ENCODE peak calls at places on chromosomes 1 and 21, in eight cellular contexts. V is type B pancreatic cell; E is GM12865; I is ascending aorta; P is brain microvascular endothelial cell; N is PC-9; J is activated CD8-positive, alpha-beta T cell treated with anti-CD3 and anti-CD28 coated beads for 36 hours; C is GM10248. B is an unnamed sample.

GRCh38 chr1:165006843-165007242 is 349.7 kb downstream of the LMX1A start:
- DNase-seq in V (no peak), E (no peak), I (no peak), P (no peak), N (no peak), J (no peak), C (no peak), B (no peak)

GRCh38 chr1:171590022-171590421 is 32.0 kb upstream of the MYOCOS start:
- DNase-seq in V (no peak), E (no peak), I (no peak), P (peak; percentile 12), N (no peak), J (no peak), C (no peak), B (no peak)

GRCh38 chr1:145997156-145998023 is 1.0 kb upstream of the TXNIP start:
- DNase-seq in V (no peak), E (peak; percentile 50), I (no peak), P (no peak), N (no peak), J (peak; percentile 75), C (peak; percentile 48), B (peak; percentile 40)

GRCh38 chr1:111399792-111400610 is 27.5 kb downstream of the OVGP1 start:
- DNase-seq in V (no peak), E (peak; percentile 49), I (no peak), P (peak; percentile 42), N (peak; percentile 46), J (peak; percentile 60), C (peak; percentile 41), B (peak; percentile 45)

GRCh38 chr1:153553691-153554608 is 4.9 kb upstream of the S100A3 start:
- DNase-seq in V (no peak), E (no peak), I (no peak), P (no peak), N (no peak), J (no peak), C (no peak), B (no peak)

GRCh38 chr1:154466879-154467767 is 34.9 kb upstream of the TDRD10 start:
- DNase-seq in V (no peak), E (peak; percentile 42), I (no peak), P (no peak), N (no peak), J (no peak), C (peak; percentile 48), B (peak; percentile 44)

GRCh38 chr1:46196609-46197008 is 1.6 kb downstream of the POMGNT1 start:
- DNase-seq in V (no peak), E (no peak), I (no peak), P (no peak), N (no peak), J (no peak), C (no peak), B (no peak)

GRCh38 chr1:161085165-161085564 is 4.2 kb downstream of the NECTIN4 start:
- DNase-seq in V (no peak), E (no peak), I (no peak), P (peak; percentile 40), N (no peak), J (no peak), C (no peak), B (no peak)

GRCh38 chr1:203593723-203594122 is 32.9 kb upstream of the ATP2B4 start:
- DNase-seq in V (no peak), E (peak; percentile 59), I (no peak), P (no peak), N (no peak), J (peak; percentile 68), C (no peak), B (peak; percentile 25)

GRCh38 chr1:150168960-150169565 is 19.3 kb downstream of the PLEKHO1 start:
- DNase-seq in V (no peak), E (peak; percentile 81), I (no peak), P (peak; percentile 60), N (no peak), J (peak; percentile 82), C (peak; percentile 77), B (peak; percentile 70)

GRCh38 chr1:182622795-182623528 is 18.8 kb upstream of the RGS16 start:
- DNase-seq in V (no peak), E (peak; percentile 85), I (no peak), P (no peak), N (no peak), J (no peak), C (no peak), B (no peak)

GRCh38 chr1:39409055-39409816 is 82.2 kb upstream of the BMP8A start:
- DNase-seq in V (peak; percentile 73), E (no peak), I (no peak), P (peak; percentile 50), N (no peak), J (peak; percentile 37), C (no peak), B (no peak)

GRCh38 chr1:117826119-117826518 is 103.3 kb downstream of the GDAP2 start:
- DNase-seq in V (no peak), E (no peak), I (no peak), P (no peak), N (no peak), J (no peak), C (no peak), B (no peak)

GRCh38 chr1:228308628-228309547 is 97.7 kb downstream of the TRIM11 start:
- DNase-seq in V (peak; percentile 60), E (no peak), I (no peak), P (no peak), N (no peak), J (no peak), C (no peak), B (no peak)

GRCh38 chr1:2783435-2784397 is 17.8 kb downstream of the TTC34 start:
- DNase-seq in V (no peak), E (no peak), I (no peak), P (no peak), N (no peak), J (no peak), C (no peak), B (no peak)

GRCh38 chr1:166999090-166999489 is 10.0 kb downstream of the MAEL start:
- DNase-seq in V (no peak), E (peak; percentile 10), I (no peak), P (peak; percentile 58), N (no peak), J (no peak), C (no peak), B (no peak)

GRCh38 chr1:85911742-85912141 is 203.5 kb upstream of the ZNHIT6 start:
- DNase-seq in V (no peak), E (peak; percentile 17), I (no peak), P (peak; percentile 6), N (no peak), J (no peak), C (no peak), B (no peak)

GRCh38 chr1:93685918-93686317 is 4.3 kb upstream of the BCAR3 start:
- DNase-seq in V (no peak), E (no peak), I (no peak), P (no peak), N (no peak), J (no peak), C (no peak), B (no peak)

GRCh38 chr1:26580116-26580515 is 50.6 kb downstream of the RPS6KA1 start:
- DNase-seq in V (no peak), E (no peak), I (no peak), P (no peak), N (no peak), J (peak; percentile 72), C (no peak), B (no peak)

GRCh38 chr1:63713627-63714481 is 60.0 kb upstream of the ROR1 start:
- DNase-seq in V (no peak), E (peak; percentile 10), I (no peak), P (peak; percentile 90), N (peak; percentile 43), J (no peak), C (no peak), B (no peak)

GRCh38 chr1:181793826-181794225 is 267.7 kb downstream of the ZNF648 start:
- DNase-seq in V (no peak), E (no peak), I (no peak), P (no peak), N (no peak), J (no peak), C (no peak), B (no peak)

GRCh38 chr21:31556662-31557061 is 102.8 kb upstream of the SOD1 start:
- DNase-seq in V (no peak), E (no peak), I (no peak), P (no peak), N (no peak), J (no peak), C (no peak), B (no peak)

GRCh38 chr1:32948905-32949304 is 15.7 kb downstream of the RNF19B start:
- DNase-seq in V (no peak), E (no peak), I (no peak), P (no peak), N (no peak), J (no peak), C (no peak), B (no peak)
- TF ChIP-seq CTCF in V (no peak), E (no peak), I (no peak), P (no peak), N (no peak), J (no peak), C (no peak), B (no peak)

GRCh38 chr1:6080469-6080868 is 34.8 kb downstream of the KCNAB2 start:
- DNase-seq in V (no peak), E (no peak), I (no peak), P (no peak), N (no peak), J (no peak), C (no peak), B (no peak)
- TF ChIP-seq CTCF in V (no peak), E (no peak), I (no peak), P (peak; percentile 34), N (peak; percentile 34), J (no peak), C (no peak), B (no peak)

GRCh38 chr21:36542312-36543101 is 62.6 kb upstream of the CLDN14 start:
- DNase-seq in V (no peak), E (peak; percentile 94), I (no peak), P (no peak), N (no peak), J (peak; percentile 5), C (peak; percentile 81), B (peak; percentile 75)
- TF ChIP-seq CTCF in V (peak; percentile 16), E (peak; percentile 62), I (no peak), P (no peak), N (no peak), J (no peak), C (peak; percentile 59), B (peak; percentile 38)

DNA sequence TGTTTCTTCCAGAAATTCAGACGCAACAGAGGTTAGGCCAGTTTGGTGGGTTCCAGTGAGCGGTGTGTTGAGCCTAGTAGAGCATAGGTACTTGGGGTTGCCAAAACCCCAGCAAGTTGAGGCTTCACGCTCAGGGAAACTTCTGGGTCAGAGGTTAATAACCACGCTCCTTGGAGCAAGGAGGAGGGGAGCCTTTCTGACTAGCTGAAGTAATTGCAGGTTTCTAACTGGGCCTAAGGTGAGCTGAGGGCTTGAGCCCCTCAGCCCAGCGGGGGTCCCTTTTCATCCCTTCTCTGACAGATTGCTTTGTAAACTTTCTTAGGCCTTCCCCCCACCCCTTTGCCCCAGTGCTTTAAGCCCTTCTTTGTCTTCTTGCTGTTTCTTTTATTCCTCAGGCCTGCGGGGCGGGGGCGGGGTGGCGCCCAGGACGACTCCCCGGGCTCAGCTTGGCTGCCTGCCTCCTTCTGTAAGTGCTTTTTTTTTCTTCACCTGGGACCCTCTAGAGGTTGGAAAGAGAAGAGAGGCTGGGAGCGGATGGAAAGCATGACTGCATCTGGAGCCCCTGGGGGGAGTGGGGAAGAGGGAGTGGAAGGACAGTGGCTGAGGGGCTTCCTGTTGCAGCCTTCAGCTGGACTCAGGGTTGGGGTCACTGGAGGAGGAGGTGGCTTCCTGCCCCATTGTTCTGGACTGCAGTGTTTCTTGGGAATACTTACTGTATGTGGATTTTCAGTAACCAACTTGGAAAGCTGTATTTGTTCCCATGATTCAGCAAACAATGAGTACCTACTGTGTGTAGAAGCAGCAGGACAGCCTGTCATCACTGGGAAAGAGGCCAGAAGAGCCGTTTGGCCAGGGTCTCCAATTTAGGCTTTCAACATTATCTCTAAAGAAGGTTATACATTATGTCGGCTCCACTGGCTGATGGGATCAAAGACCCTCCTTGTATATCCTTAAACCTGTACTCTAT is 1.4 kb upstream of the ZNF436 start:
- DNase-seq in V (no peak), E (no peak), I (no peak), P (no peak), N (peak; percentile 88), J (no peak), C (no peak), B (no peak)
- TF ChIP-seq CTCF in V (peak; percentile 64), E (no peak), I (no peak), P (peak; percentile 32), N (no peak), J (no peak), C (no peak), B (no peak)

B was measured in GM20000.